ENCODE peak calls at places on chromosomes 2 and 18, in five cellular contexts. B, O, N, A and H are unnamed samples.

GRCh38 chr2:233435436-233436190 is 81.3 kb downstream of the DGKD start:
- DNase-seq in B (no peak), O (no peak), N (no peak), A (no peak), H (no peak)

GRCh38 chr2:34107811-34108210 is 508.7 kb upstream of the FAM98A start:
- DNase-seq in B (no peak), O (no peak), N (no peak), A (no peak), H (no peak)

GRCh38 chr2:102841107-102841840 is 79.4 kb downstream of the TMEM182 start:
- DNase-seq in B (peak), O (peak), N (no peak), A (peak), H (peak)

GRCh38 chr2:231531408-231532188 is 1.4 kb upstream of the NMUR1 start:
- DNase-seq in B (no peak), O (no peak), N (no peak), A (no peak), H (no peak)

GRCh38 chr2:230828272-230828961 is 36.3 kb upstream of the ITM2C start:
- DNase-seq in B (no peak), O (peak), N (no peak), A (no peak), H (peak)

GRCh38 chr2:76469066-76469465 is 758.4 kb upstream of the GCFC2 start:
- DNase-seq in B (no peak), O (no peak), N (no peak), A (no peak), H (no peak)

GRCh38 chr18:48493856-48494255 is 45.0 kb upstream of the CTIF start:
- DNase-seq in B (no peak), O (no peak), N (no peak), A (no peak), H (no peak)

GRCh38 chr2:48448274-48449061 is 81.5 kb upstream of the STON1 start:
- DNase-seq in B (peak), O (no peak), N (no peak), A (peak), H (no peak)